ENCODE peak calls at places on chromosomes 4 and X, in four cellular contexts. B, Z, F and V are unnamed samples.

GRCh38 chr4:100848865-100849264 is 331.0 kb upstream of the EMCN start:
- DNase-seq in Z (no peak), F (no peak), B (no peak), V (no peak)

GRCh38 chr4:183721207-183722081 is 62.4 kb downstream of the TRAPPC11 start:
- DNase-seq in Z (no peak), B (no peak), F (peak), V (no peak)

GRCh38 chr4:143616771-143617170 is 83.7 kb downstream of the FREM3 start:
- DNase-seq in F (no peak), B (no peak), Z (no peak), V (no peak)

GRCh38 chr4:3407930-3408792 is 33.6 kb upstream of the HGFAC start:
- DNase-seq in B (no peak), Z (no peak), F (no peak), V (peak)

GRCh38 chrX:19829817-19830216 is 57.6 kb downstream of the SH3KBP1 start:
- DNase-seq in Z (no peak), F (no peak), B (no peak), V (no peak)

GRCh38 chrX:102155806-102156179 is at the start of gene BEX5:
- DNase-seq in F (no peak), B (peak), Z (peak), V (no peak)

GRCh38 chr4:175827510-175827909 is 15.4 kb upstream of the GPM6A start:
- DNase-seq in Z (no peak), B (no peak), F (no peak), V (no peak)

GRCh38 chrX:38679695-38680094 is 118.4 kb downstream of the TSPAN7 start:
- DNase-seq in F (no peak), B (no peak), Z (no peak), V (no peak)

GRCh38 chr4:123977623-123978022 is 581.0 kb downstream of the SPRY1 start:
- DNase-seq in Z (no peak), F (no peak), B (no peak), V (no peak)

GRCh38 chr4:77854431-77855111 is 8.1 kb upstream of the MRPL1 start:
- DNase-seq in Z (no peak), B (no peak), F (no peak), V (no peak)

GRCh38 chr4:180134116-180134866 is 2108.9 kb upstream of the TENM3 start:
- DNase-seq in B (peak), F (no peak), Z (no peak), V (no peak)